ENCODE peak calls at places on chromosome 11, in four cellular contexts. U is Panc1, W is NCI-H2081 treated with DMSO at 0.1 percent for 48 hours, T is T follicular helper cell. X is an unnamed sample.
A peak's percentile ranks its signal among the peaks of the same experiment; 100 is the strongest.

GRCh38 chr11:61885784-61886580 is 5.4 kb downstream of the FADS3 start:
- DNase-seq in W (no peak), T (no peak), U (no peak), X (no peak)

GRCh38 chr11:20934521-20934920 is 265.1 kb downstream of the NELL1 start:
- DNase-seq in T (no peak), W (no peak), U (no peak), X (no peak)

GRCh38 chr11:3837793-3838192 is 3.0 kb downstream of the RHOG start:
- DNase-seq in T (no peak), U (no peak), W (no peak), X (no peak)

GRCh38 chr11:35280727-35281126 is 138.6 kb downstream of the SLC1A2 start:
- DNase-seq in U (no peak), T (no peak), W (no peak), X (no peak)

GRCh38 chr11:60780065-60780464 is 5.1 kb upstream of the MS4A10 start:
- DNase-seq in T (no peak), U (no peak), W (no peak), X (no peak)

GRCh38 chr11:68454767-68455166 is 5.8 kb upstream of the PPP6R3 start:
- DNase-seq in U (no peak), T (no peak), W (no peak), X (no peak)

GRCh38 chr11:121321614-121322243 is 29.2 kb downstream of the SC5D start:
- DNase-seq in T (no peak), W (no peak), U (peak; percentile 28), X (no peak)

GRCh38 chr11:62850911-62851806 is 11.8 kb upstream of the WDR74 start:
- DNase-seq in T (no peak), U (no peak), W (no peak), X (no peak)

GRCh38 chr11:120575461-120575860 is 63.9 kb downstream of the GRIK4 start:
- DNase-seq in W (no peak), U (no peak), T (no peak), X (no peak)

GRCh38 chr11:110747531-110747930 is 35.3 kb upstream of the ARHGAP20 start:
- DNase-seq in W (no peak), U (no peak), T (no peak), X (no peak)

GRCh38 chr11:92834296-92835020 is 135.0 kb upstream of the MTNR1B start:
- DNase-seq in U (no peak), T (no peak), W (no peak), X (no peak)

GRCh38 chr11:69101100-69101791 is 52.5 kb downstream of the TPCN2 start:
- DNase-seq in T (peak; percentile 67), W (no peak), U (peak; percentile 67), X (peak; percentile 65)

GRCh38 chr11:132992838-132993680 is 539.2 kb downstream of the OPCML start:
- DNase-seq in W (no peak), T (no peak), U (no peak), X (no peak)

GRCh38 chr11:102912482-102912830 is 37.7 kb upstream of the MMP12 start:
- DNase-seq in W (no peak), T (no peak), U (no peak), X (no peak)

GRCh38 chr11:115959098-115959497 is 454.9 kb upstream of the CADM1 start:
- DNase-seq in U (no peak), T (no peak), W (peak; percentile 70), X (no peak)

GRCh38 chr11:46360878-46361277 is 13.6 kb downstream of the DGKZ start:
- DNase-seq in T (no peak), U (no peak), W (no peak), X (no peak)

GRCh38 chr11:67634366-67635230 is 4.9 kb upstream of the NUDT8 start:
- DNase-seq in T (no peak), W (no peak), U (no peak), X (no peak)

GRCh38 chr11:18384157-18384641 is 10.2 kb upstream of the LDHA start:
- DNase-seq in W (no peak), T (no peak), U (no peak), X (peak; percentile 77)

GRCh38 chr11:112511271-112511670 is 250.6 kb upstream of the PLET1 start:
- DNase-seq in W (no peak), U (no peak), T (no peak), X (no peak)

X was measured in AG09319.